ENCODE peak calls at places on chromosomes 4 and X, in nine cellular contexts. W, O, N, J, X, B, S, E and H are unnamed samples.

GRCh38 chr4:2828758-2829181 is 14.9 kb upstream of the ADD1 start:
- DNase-seq in E (no peak), N (peak), W (no peak), B (no peak), J (no peak), O (peak), X (no peak), S (no peak), H (no peak)

GRCh38 chr4:82898322-82899243 is 2.0 kb upstream of the THAP9 start:
- DNase-seq in B (no peak), O (no peak), N (no peak), J (no peak), S (peak), E (peak), X (no peak), W (no peak), H (no peak)

GRCh38 chr4:56786955-56787354 is 34.5 kb downstream of the SPINK2 start:
- DNase-seq in E (peak), O (peak), J (no peak), B (peak), X (no peak), S (peak), N (peak), W (peak), H (no peak)

GRCh38 chrX:110425222-110425621 is 66.6 kb downstream of the RTL9 start:
- DNase-seq in W (no peak), S (peak), E (no peak), O (no peak), N (no peak), B (no peak), J (no peak), X (no peak), H (no peak)

GRCh38 chrX:39677987-39678840 is 419.5 kb downstream of the BCOR start:
- DNase-seq in E (no peak), S (peak), N (no peak), W (no peak), B (peak), J (no peak), O (peak), X (no peak), H (no peak)

GRCh38 chr4:3135155-3136011 is 60.9 kb downstream of the HTT start:
- DNase-seq in X (no peak), O (no peak), N (no peak), E (no peak), S (peak), W (no peak), B (no peak), J (no peak), H (no peak)

GRCh38 chrX:125757794-125758564 is 408.1 kb downstream of the DCAF12L2 start:
- DNase-seq in X (no peak), N (no peak), W (peak), E (no peak), O (peak), J (no peak), B (no peak), S (no peak), H (no peak)

GRCh38 chrX:67543818-67544217 is at the start of gene AR:
- DNase-seq in S (peak), O (peak), X (peak), N (peak), J (no peak), B (peak), E (peak), W (peak), H (no peak)

GRCh38 chr4:52658671-52659015 is 458 bp downstream of the USP46 start:
- DNase-seq in J (no peak), B (no peak), W (no peak), O (no peak), X (peak), S (no peak), N (peak), E (no peak), H (peak)

GRCh38 chrX:39904816-39905474 is 192.8 kb downstream of the BCOR start:
- DNase-seq in E (no peak), N (no peak), B (no peak), S (no peak), X (no peak), J (no peak), W (no peak), O (no peak), H (no peak)

GRCh38 chrX:35442421-35442820 is 355.7 kb upstream of the MAGEB16 start:
- DNase-seq in N (no peak), W (no peak), O (no peak), B (no peak), J (no peak), E (no peak), S (no peak), X (no peak), H (no peak)

DNA sequence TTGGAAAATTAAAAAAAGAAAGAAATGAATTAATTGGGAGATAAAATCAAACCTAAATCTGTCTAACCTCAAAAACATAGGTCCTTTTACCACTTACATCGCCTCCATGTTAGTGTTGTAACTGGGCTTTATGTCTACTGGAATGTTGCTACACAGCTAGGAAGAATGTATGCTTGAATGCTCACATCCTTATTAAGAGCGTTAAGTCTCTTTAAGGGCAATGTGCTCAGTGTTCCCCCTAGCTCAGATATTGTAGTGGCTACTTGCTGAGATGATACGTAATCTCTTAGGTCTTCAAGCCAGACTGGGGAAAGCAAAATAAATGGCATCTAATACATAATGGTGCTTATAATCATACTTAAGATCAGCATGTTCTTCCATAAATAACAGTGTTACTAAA is 1072.8 kb downstream of the PDHA2 start:
- DNase-seq in S (no peak), W (no peak), N (no peak), J (no peak), B (peak), E (no peak), O (no peak), X (no peak), H (no peak)
- TF ChIP-seq CTCF in S (no peak), W (no peak), N (no peak), J (no peak), B (no peak), E (no peak), O (no peak), X (no peak), H (no peak)

DNA sequence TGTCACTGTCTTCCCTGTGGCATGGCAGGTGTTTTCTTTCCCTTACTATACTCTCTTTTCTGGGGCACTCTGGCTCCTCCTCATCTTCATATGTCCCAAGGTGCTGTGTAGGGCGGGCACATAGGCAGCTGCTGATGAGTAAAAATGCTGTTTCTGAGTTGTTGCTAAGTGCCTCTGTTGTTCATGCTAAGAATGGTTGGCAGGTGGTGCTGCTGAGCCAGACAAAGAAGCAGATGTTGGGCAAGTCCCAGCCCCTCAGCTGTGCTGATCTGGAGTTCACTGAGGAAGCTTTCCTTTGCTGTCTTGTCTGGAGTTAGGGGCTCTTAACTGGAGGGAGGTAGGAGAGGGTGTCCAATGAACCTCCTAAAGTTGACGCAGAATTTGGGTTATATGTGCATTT is 40.6 kb downstream of the HADH start:
- DNase-seq in W (no peak), E (peak), O (no peak), J (peak), S (peak), N (no peak), B (peak), X (peak), H (peak)
- TF ChIP-seq CTCF in W (peak), E (peak), O (peak), J (peak), S (peak), N (peak), B (peak), X (no peak), H (peak)

GRCh38 chrX:95764972-95765451 is 919.6 kb upstream of the DIAPH2 start:
- DNase-seq in N (no peak), E (peak), W (no peak), B (peak), O (no peak), X (peak), S (peak), J (no peak), H (peak)

GRCh38 chrX:95760356-95760755 is 924.3 kb upstream of the DIAPH2 start:
- DNase-seq in N (no peak), W (no peak), J (no peak), S (no peak), B (no peak), X (no peak), E (no peak), O (no peak), H (no peak)

DNA sequence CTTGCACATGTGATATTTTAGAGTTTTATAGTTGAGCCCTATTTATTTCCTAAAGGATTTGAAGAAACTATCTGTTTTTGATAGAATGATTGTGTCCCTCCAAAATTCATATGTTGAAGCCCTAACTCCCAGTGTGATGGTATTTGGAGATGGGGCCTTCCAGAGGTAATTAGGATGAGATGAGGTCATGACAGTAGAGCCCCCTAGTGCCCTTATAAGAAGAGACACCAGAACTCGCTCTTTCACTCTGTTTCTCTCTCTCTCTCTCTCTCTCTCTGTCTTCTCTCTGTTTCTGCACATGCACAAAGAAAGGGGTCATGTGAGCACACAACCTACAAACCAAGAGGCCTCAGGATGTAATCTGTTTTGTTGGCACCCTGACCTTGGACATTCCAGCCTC is 921.9 kb upstream of the DIAPH2 start:
- DNase-seq in E (no peak), S (no peak), W (no peak), B (peak), N (no peak), O (no peak), X (no peak), J (no peak), H (no peak)
- TF ChIP-seq CTCF in E (no peak), S (no peak), W (no peak), B (peak), N (no peak), O (no peak), X (no peak), J (no peak), H (no peak)

DNA sequence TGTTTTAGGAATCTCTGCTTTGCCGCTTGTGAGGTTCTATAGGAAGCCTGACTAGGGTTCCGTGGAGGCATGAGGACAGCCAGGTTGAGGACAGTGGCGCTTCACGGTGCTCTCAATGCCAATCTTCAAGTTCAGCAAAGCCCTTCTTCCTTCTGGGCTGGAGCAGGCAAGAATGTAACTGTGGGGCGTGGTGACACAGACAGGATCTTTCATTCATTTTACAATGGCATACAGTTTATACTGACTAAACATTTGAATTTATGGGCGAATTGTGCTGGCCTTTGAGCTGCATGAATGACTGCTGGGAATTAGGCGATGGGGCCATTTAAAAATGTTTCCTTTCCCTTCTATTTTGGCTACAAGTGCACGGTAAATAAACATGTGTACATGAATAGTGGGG is 2.9 kb upstream of the NHS start:
- DNase-seq in O (no peak), N (no peak), S (no peak), X (no peak), J (no peak), E (no peak), W (no peak), B (no peak), H (no peak)
- TF ChIP-seq CTCF in O (no peak), N (no peak), S (no peak), X (no peak), J (no peak), E (no peak), W (no peak), B (no peak), H (no peak)

GRCh38 chr4:173752610-173753009 is 222.6 kb upstream of the HAND2 start:
- DNase-seq in E (no peak), N (no peak), B (peak), O (no peak), S (peak), X (peak), W (no peak), J (no peak), H (no peak)
- TF ChIP-seq CTCF in E (peak), N (no peak), B (peak), O (peak), S (peak), X (peak), W (peak), J (no peak), H (peak)

GRCh38 chrX:134933911-134934310 is 56.9 kb upstream of the SMIM10 start:
- DNase-seq in B (no peak), S (no peak), E (no peak), W (peak), N (no peak), X (no peak), O (peak), J (no peak), H (no peak)

GRCh38 chrX:134938682-134939081 is 52.1 kb upstream of the SMIM10 start:
- DNase-seq in N (no peak), J (no peak), E (no peak), B (no peak), O (no peak), S (no peak), X (no peak), W (no peak), H (no peak)

GRCh38 chrX:134933248-134933647 is 57.5 kb upstream of the SMIM10 start:
- DNase-seq in B (no peak), O (no peak), W (peak), X (no peak), J (no peak), S (no peak), E (no peak), N (no peak), H (no peak)

GRCh38 chrX:134935286-134935685 is 55.5 kb upstream of the SMIM10 start:
- DNase-seq in O (no peak), X (no peak), W (no peak), E (no peak), B (no peak), N (no peak), J (no peak), S (peak), H (no peak)

GRCh38 chrX:134936542-134936941 is 54.2 kb upstream of the SMIM10 start:
- DNase-seq in S (peak), O (no peak), E (no peak), B (no peak), W (no peak), X (no peak), N (no peak), J (no peak), H (no peak)
- TF ChIP-seq CTCF in S (no peak), O (no peak), E (no peak), B (no peak), W (no peak), X (no peak), N (no peak), J (no peak), H (no peak)